ENCODE peak calls at places on chromosome 1, in ten cellular contexts. U is stimulated activated CD4-positive, alpha-beta T cell treated with anti-CD3 and anti-CD28 coated beads, TNF-alpha, amount 100 ng/mL, for 48 hours; Y is substantia nigra; V is transverse colon; C is pons; T is H54; H is activated T-cell treated with anti-CD3 and anti-CD28 coated beads, Interleukin-2, amount 50 U/mL, for 24 hours; N is hippocampal formation; O is heart left ventricle; E is NCI-H1092 treated with DMSO at 0.1 percent for 48 hours. J is an unnamed sample.

GRCh38 chr1:205318231-205318991 is 3.1 kb downstream of the NUAK2 start:
- DNase-seq in T (no peak), C (no peak), V (peak), N (no peak), O (no peak), Y (no peak), E (peak), H (no peak), U (no peak), J (no peak)

GRCh38 chr1:2404890-2405511 is 7.4 kb downstream of the PEX10 start:
- DNase-seq in N (no peak), Y (no peak), H (no peak), C (no peak), V (no peak), O (no peak), U (no peak), E (no peak), T (no peak), J (no peak)

GRCh38 chr1:45146833-45147232 is 59.6 kb downstream of the ZSWIM5 start:
- DNase-seq in N (no peak), U (no peak), O (no peak), E (no peak), C (no peak), T (no peak), V (no peak), H (no peak), Y (no peak), J (no peak)

GRCh38 chr1:7845761-7846160 is 7.1 kb downstream of the UTS2 start:
- DNase-seq in C (no peak), Y (no peak), U (no peak), N (no peak), E (no peak), T (no peak), H (no peak), O (no peak), V (no peak), J (no peak)

GRCh38 chr1:241870290-241870689 is 22.3 kb downstream of the EXO1 start:
- DNase-seq in O (no peak), H (no peak), E (no peak), N (no peak), T (no peak), Y (no peak), V (no peak), C (no peak), U (no peak), J (no peak)

GRCh38 chr1:15181564-15181963 is 28.0 kb downstream of the TMEM51 start:
- DNase-seq in V (no peak), U (no peak), N (no peak), T (no peak), Y (no peak), O (no peak), E (peak), H (no peak), C (no peak), J (no peak)

GRCh38 chr1:38785285-38786039 is 74.1 kb downstream of the RRAGC start:
- DNase-seq in V (no peak), O (no peak), C (no peak), N (no peak), U (no peak), Y (no peak), H (no peak), T (no peak), E (no peak), J (no peak)

GRCh38 chr1:100354971-100355394 is 2.7 kb downstream of the CDC14A start:
- DNase-seq in T (peak), V (peak), C (peak), N (no peak), O (no peak), H (no peak), E (peak), Y (no peak), U (no peak), J (no peak)

GRCh38 chr1:63198921-63199530 is 123.3 kb upstream of the FOXD3 start:
- DNase-seq in N (no peak), H (no peak), T (no peak), E (no peak), V (no peak), Y (no peak), C (no peak), U (no peak), O (no peak), J (no peak)

GRCh38 chr1:97006044-97006676 is 284.6 kb downstream of the PTBP2 start:
- DNase-seq in T (no peak), U (no peak), C (peak), O (no peak), Y (no peak), V (no peak), H (no peak), E (no peak), N (peak), J (no peak)

GRCh38 chr1:46643368-46643775 is 24.8 kb downstream of the ATPAF1 start:
- DNase-seq in H (no peak), V (peak), E (peak), O (no peak), N (no peak), T (peak), C (peak), U (no peak), Y (no peak), J (no peak)

GRCh38 chr1:199685369-199685768 is 342.1 kb upstream of the NR5A2 start:
- DNase-seq in Y (no peak), C (no peak), U (no peak), V (no peak), T (no peak), E (no peak), O (no peak), H (no peak), N (no peak), J (no peak)

GRCh38 chr1:101366513-101367215 is 129.8 kb downstream of the S1PR1 start:
- DNase-seq in U (no peak), N (no peak), E (no peak), Y (no peak), H (no peak), T (no peak), O (no peak), V (no peak), C (no peak), J (no peak)

GRCh38 chr1:161088587-161089110 is 709 bp downstream of the NECTIN4 start:
- DNase-seq in Y (no peak), N (no peak), O (no peak), C (no peak), H (no peak), E (no peak), U (no peak), T (peak), V (no peak), J (no peak)

GRCh38 chr1:13892671-13893325 is 192.8 kb downstream of the PRDM2 start:
- DNase-seq in H (no peak), T (no peak), V (peak), Y (no peak), C (no peak), O (no peak), N (no peak), E (peak), U (no peak), J (no peak)

GRCh38 chr1:159911668-159912067 is 11.7 kb upstream of the CFAP45 start:
- DNase-seq in V (no peak), H (no peak), E (no peak), N (no peak), C (no peak), U (no peak), T (no peak), Y (no peak), O (no peak), J (no peak)

GRCh38 chr1:179090522-179090921 is 8.7 kb downstream of the TOR3A start:
- DNase-seq in Y (no peak), N (no peak), C (no peak), O (peak), H (no peak), E (no peak), T (no peak), U (no peak), V (no peak), J (no peak)

GRCh38 chr1:212814989-212815388 is 23.3 kb downstream of the TATDN3 start:
- DNase-seq in E (no peak), O (no peak), Y (no peak), N (no peak), U (no peak), V (no peak), T (no peak), C (peak), H (no peak), J (no peak)

GRCh38 chr1:186559601-186560116 is 98.7 kb upstream of the PDC start:
- DNase-seq in C (no peak), H (no peak), E (no peak), N (no peak), V (no peak), O (no peak), T (no peak), U (no peak), Y (no peak), J (no peak)